ENCODE peak calls at places on chromosomes 11 and 22, in seven cellular contexts. M, A, F, P, Y, W and O are unnamed samples.

GRCh38 chr11:72578991-72579815 is 95.0 kb downstream of the PDE2A start:
- DNase-seq in A (no peak), P (no peak), F (peak; percentile 50), Y (no peak), M (no peak), W (no peak), O (no peak)

GRCh38 chr11:76044750-76045320 is 161.5 kb downstream of the WNT11 start:
- DNase-seq in M (no peak), P (no peak), F (no peak), W (no peak), Y (no peak), A (no peak), O (no peak)

GRCh38 chr22:49422668-49423067 is 405.0 kb downstream of the BRD1 start:
- DNase-seq in W (no peak), F (no peak), Y (no peak), A (no peak), M (no peak), P (no peak), O (no peak)

GRCh38 chr11:86719781-86720463 is 47.5 kb upstream of the ME3 start:
- DNase-seq in P (no peak), F (no peak), Y (no peak), M (no peak), W (no peak), A (no peak), O (no peak)

GRCh38 chr22:31491218-31491962 is 1.7 kb upstream of the EIF4ENIF1 start:
- DNase-seq in F (no peak), Y (no peak), P (no peak), M (no peak), A (no peak), W (no peak), O (no peak)

GRCh38 chr11:119340335-119341221 is at the start of gene C1QTNF5:
- DNase-seq in P (no peak), Y (no peak), A (peak; percentile 60), F (peak; percentile 96), W (no peak), M (no peak), O (no peak)

GRCh38 chr11:71491531-71492329 is 35.3 kb upstream of the KRTAP5-7 start:
- DNase-seq in Y (no peak), W (peak; percentile 12), A (no peak), P (no peak), M (no peak), F (peak; percentile 53), O (no peak)

GRCh38 chr22:49392247-49392646 is 435.4 kb downstream of the BRD1 start:
- DNase-seq in F (peak; percentile 8), M (no peak), P (no peak), A (no peak), Y (no peak), W (no peak), O (no peak)

GRCh38 chr22:44363214-44363979 is 50.6 kb upstream of the SHISAL1 start:
- DNase-seq in M (no peak), W (no peak), Y (no peak), F (peak; percentile 97), A (no peak), P (peak; percentile 96), O (no peak)

GRCh38 chr11:134524876-134525845 is 113.1 kb upstream of the B3GAT1 start:
- DNase-seq in M (no peak), A (no peak), P (no peak), Y (no peak), W (no peak), F (peak; percentile 40), O (no peak)

GRCh38 chr11:65423516-65424199 is 1.1 kb downstream of the NEAT1 start:
- DNase-seq in Y (peak; percentile 45), M (no peak), F (peak; percentile 72), W (no peak), A (no peak), P (no peak), O (peak; percentile 49)

GRCh38 chr22:36286096-36286957 is 33.4 kb downstream of the APOL1 start:
- DNase-seq in P (no peak), F (peak; percentile 94), M (peak; percentile 47), A (peak; percentile 91), W (peak; percentile 88), Y (peak; percentile 69), O (peak; percentile 75)

GRCh38 chr22:30444632-30445437 is 19.3 kb downstream of the MTFP1 start:
- DNase-seq in F (no peak), W (peak; percentile 87), Y (peak; percentile 76), A (peak; percentile 82), M (no peak), P (no peak), O (peak; percentile 80)

GRCh38 chr11:81707881-81708280 is 1025.8 kb downstream of the FAM181B start:
- DNase-seq in W (no peak), Y (no peak), F (no peak), P (no peak), M (no peak), A (no peak), O (no peak)

GRCh38 chr11:2824851-2825250 is 60.7 kb downstream of the CDKN1C start:
- DNase-seq in P (no peak), W (no peak), M (no peak), Y (no peak), A (no peak), F (peak; percentile 85), O (no peak)

GRCh38 chr22:30733081-30733680 is 38.5 kb downstream of the OSBP2 start:
- DNase-seq in P (no peak), Y (no peak), A (no peak), F (no peak), M (no peak), W (no peak), O (no peak)

GRCh38 chr22:45455212-45455611 is 41.7 kb downstream of the RIBC2 start:
- DNase-seq in A (no peak), W (no peak), P (no peak), F (no peak), M (no peak), Y (no peak), O (no peak)

GRCh38 chr11:36364551-36364950 is 68.5 kb downstream of the PRR5L start:
- DNase-seq in P (no peak), F (no peak), W (no peak), M (no peak), A (no peak), Y (no peak), O (no peak)

GRCh38 chr22:18012528-18012927 is 11.8 kb downstream of the MICAL3 start:
- DNase-seq in P (no peak), W (no peak), M (no peak), Y (no peak), A (no peak), F (no peak), O (no peak)

GRCh38 chr11:89736566-89736965 is 26.5 kb downstream of the TRIM77 start:
- DNase-seq in Y (no peak), W (no peak), A (no peak), M (no peak), F (no peak), P (no peak), O (no peak)

GRCh38 chr11:842370-843002 is at the start of the genes POLR2L and TSPAN4:
- DNase-seq in A (peak; percentile 84), P (no peak), W (peak; percentile 95), M (peak; percentile 84), Y (peak; percentile 95), F (peak; percentile 96), O (peak; percentile 92)

GRCh38 chr11:56849250-56849649 is 100.8 kb upstream of the OR9G4 start:
- DNase-seq in A (no peak), W (no peak), M (no peak), Y (no peak), F (no peak), P (no peak), O (no peak)

GRCh38 chr11:116112031-116112935 is 608.1 kb upstream of the CADM1 start:
- DNase-seq in P (no peak), Y (no peak), W (no peak), A (no peak), M (no peak), F (no peak), O (no peak)

GRCh38 chr11:35180311-35181233 is 41.6 kb downstream of the CD44 start:
- DNase-seq in P (no peak), Y (no peak), W (no peak), F (no peak), A (no peak), M (no peak), O (no peak)

GRCh38 chr11:119525180-119525854 is 102.3 kb upstream of the THY1 start:
- DNase-seq in A (no peak), F (no peak), P (no peak), W (no peak), M (no peak), Y (no peak), O (no peak)

DNA sequence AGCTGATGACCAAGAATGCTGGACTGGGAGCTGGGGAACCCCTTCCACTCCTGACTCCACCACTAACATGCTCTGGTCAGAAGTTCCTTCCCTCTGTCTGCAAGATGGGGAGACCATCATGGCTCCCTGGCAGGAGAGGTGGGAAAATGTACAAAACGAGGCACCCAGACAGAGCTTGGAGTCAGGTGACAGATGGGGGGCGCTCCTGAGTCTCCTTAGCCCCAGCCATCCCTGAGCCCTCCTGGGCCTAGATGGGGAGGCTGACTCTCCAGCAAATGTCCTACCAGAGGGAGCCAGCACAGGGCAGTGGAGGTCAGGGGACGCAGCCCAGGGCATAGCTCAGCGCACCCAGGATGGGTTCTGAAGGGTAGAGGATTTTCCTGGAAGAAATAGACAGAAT is 20.0 kb downstream of the KCNJ4 start:
- DNase-seq in F (no peak), A (no peak), Y (no peak), M (no peak), W (no peak), P (no peak), O (peak; percentile 24)
- TF ChIP-seq CTCF in F (no peak), A (no peak), Y (peak; percentile 46), M (no peak), W (no peak), P (no peak), O (no peak)

DNA sequence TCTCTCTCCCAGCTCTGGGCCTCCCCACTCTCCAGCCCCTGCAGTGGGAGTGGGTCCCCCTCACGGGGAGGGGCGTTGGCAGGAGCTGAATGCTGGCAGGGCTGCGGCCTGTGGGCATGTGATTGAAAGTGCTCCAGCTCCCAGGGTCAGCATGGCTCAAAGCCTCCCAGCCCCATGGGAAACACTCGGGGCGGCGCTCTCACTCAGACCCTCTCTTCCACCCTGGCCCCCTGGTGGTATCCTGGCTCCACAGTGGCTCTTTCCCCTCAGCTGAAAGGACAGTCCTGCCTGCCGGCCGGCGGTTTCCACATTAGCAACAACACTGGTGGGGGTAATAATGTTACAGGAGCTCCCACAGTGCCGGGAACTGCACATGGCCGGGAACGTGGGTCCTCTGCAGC is 35.5 kb downstream of the POLR3H start:
- DNase-seq in P (no peak), Y (no peak), A (no peak), F (peak; percentile 75), W (no peak), M (no peak), O (no peak)
- TF ChIP-seq CTCF in P (no peak), Y (no peak), A (no peak), F (no peak), W (no peak), M (no peak), O (no peak)

DNA sequence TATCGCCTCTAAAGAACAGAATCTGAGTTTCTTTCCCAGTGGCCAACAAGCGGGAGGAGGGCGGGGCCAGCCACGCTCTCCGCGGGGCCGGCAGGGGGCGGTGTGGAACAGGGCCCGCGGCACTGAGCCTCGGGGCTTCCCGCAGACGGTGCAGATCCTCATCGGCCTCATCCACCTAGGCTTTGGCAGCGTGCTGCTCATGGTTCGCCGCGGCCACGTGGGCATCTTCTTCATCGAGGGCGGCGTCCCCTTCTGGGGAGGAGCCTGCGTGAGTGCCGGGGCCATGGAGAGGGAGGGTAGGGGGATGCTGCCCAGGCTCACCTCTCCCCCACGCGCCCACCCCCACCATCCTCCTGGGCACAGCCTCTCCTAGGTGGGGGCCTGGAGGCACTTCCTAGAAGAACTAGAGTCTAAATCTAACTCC is 10.7 kb downstream of the MS4A15 start:
- DNase-seq in A (peak; percentile 34), F (no peak), M (no peak), P (no peak), Y (no peak), W (peak; percentile 55), O (peak; percentile 37)
- TF ChIP-seq CTCF in A (peak; percentile 50), F (no peak), M (no peak), P (no peak), Y (no peak), W (no peak), O (peak; percentile 63)

GRCh38 chr22:22746061-22746962 is 101.9 kb downstream of the GGTLC2 start:
- DNase-seq in M (no peak), W (no peak), P (peak; percentile 54), Y (no peak), F (no peak), A (no peak), O (no peak)
- TF ChIP-seq CTCF in M (no peak), W (no peak), P (no peak), Y (no peak), F (no peak), A (no peak), O (no peak)